ENCODE peak calls at places on chromosome 17, in six cellular contexts. L, Z, V, W, P and F are unnamed samples.

GRCh38 chr17:8243827-8244226 is 4.0 kb downstream of the CTC1 start:
- DNase-seq in L (no peak), Z (peak), V (no peak), W (no peak), P (no peak), F (no peak)

GRCh38 chr17:78355701-78356100 is 4.2 kb downstream of the SOCS3 start:
- DNase-seq in L (no peak), Z (no peak), V (no peak), W (no peak), P (no peak), F (peak)

GRCh38 chr17:65523411-65523810 is 38.0 kb downstream of the AXIN2 start:
- DNase-seq in L (no peak), Z (no peak), V (no peak), W (no peak), P (no peak), F (no peak)

GRCh38 chr17:33435716-33436301 is 142.7 kb upstream of the ASIC2 start:
- DNase-seq in L (no peak), Z (no peak), V (no peak), W (no peak), P (no peak), F (no peak)

GRCh38 chr17:76088868-76089576 is 10.0 kb downstream of the ZACN start:
- DNase-seq in L (peak), Z (no peak), V (no peak), W (no peak), P (no peak), F (peak)

GRCh38 chr17:2215616-2216364 is 87.8 kb downstream of the SMG6 start:
- DNase-seq in L (no peak), Z (peak), V (peak), W (no peak), P (peak), F (peak)

GRCh38 chr17:82399601-82400101 is 18.5 kb upstream of the HEXD start:
- DNase-seq in L (no peak), Z (no peak), V (no peak), W (no peak), P (no peak), F (peak)

GRCh38 chr17:5133311-5133710 is 17.5 kb downstream of the USP6 start:
- DNase-seq in L (no peak), Z (no peak), V (no peak), W (no peak), P (no peak), F (no peak)

GRCh38 chr17:62778990-62779681 is 29.0 kb downstream of the MARCHF10 start:
- DNase-seq in L (no peak), Z (no peak), V (peak), W (peak), P (peak), F (no peak)

GRCh38 chr17:33667671-33668070 is 374.6 kb upstream of the ASIC2 start:
- DNase-seq in L (no peak), Z (no peak), V (no peak), W (no peak), P (no peak), F (no peak)

GRCh38 chr17:33055171-33055611 is 63.5 kb downstream of the SPACA3 start:
- DNase-seq in L (no peak), Z (no peak), V (no peak), W (no peak), P (no peak), F (no peak)

GRCh38 chr17:82257473-82257872 is 16.0 kb downstream of the CSNK1D start:
- DNase-seq in L (no peak), Z (peak), V (no peak), W (no peak), P (no peak), F (peak)

GRCh38 chr17:62049299-62049698 is 15.8 kb downstream of the MED13 start:
- DNase-seq in L (no peak), Z (no peak), V (no peak), W (no peak), P (no peak), F (no peak)

GRCh38 chr17:35286120-35286781 is 43.4 kb downstream of the SLFN5 start:
- DNase-seq in L (no peak), Z (no peak), V (no peak), W (no peak), P (no peak), F (no peak)

GRCh38 chr17:50289268-50289667 is 15.0 kb downstream of the TMEM92 start:
- DNase-seq in L (no peak), Z (no peak), V (no peak), W (no peak), P (no peak), F (peak)

GRCh38 chr17:31888124-31888523 is 13.4 kb downstream of the UTP6 start:
- DNase-seq in L (no peak), Z (no peak), V (no peak), W (no peak), P (no peak), F (no peak)